ENCODE peak calls at places on chromosomes 7 and 10, in eight cellular contexts. R is iPS DF 6.9, X is A673, T is Caco-2, Q is K562, S is astrocyte, N is fibroblast of pulmonary artery, P is right lobe of liver. J is an unnamed sample.
A peak's percentile ranks its signal among the peaks of the same experiment; 100 is the strongest.

GRCh38 chr7:134660961-134661376 is 14.3 kb downstream of the BPGM start:
- DNase-seq in N (peak; percentile 69), Q (no peak), X (no peak), S (peak; percentile 88), P (no peak), R (no peak), T (no peak), J (no peak)

GRCh38 chr10:44926771-44927751 is 15.9 kb downstream of the TMEM72 start:
- DNase-seq in R (no peak), Q (no peak), X (no peak), N (peak; percentile 51), S (peak; percentile 39), T (peak; percentile 37), P (peak; percentile 84), J (peak; percentile 83)

GRCh38 chr7:133540096-133540860 is 287.4 kb downstream of the EXOC4 start:
- DNase-seq in P (no peak), X (no peak), Q (no peak), R (no peak), T (no peak), N (no peak), S (no peak), J (no peak)

GRCh38 chr7:136074840-136075239 is 97.7 kb upstream of the MTPN start:
- DNase-seq in R (no peak), S (no peak), T (no peak), Q (no peak), X (no peak), N (peak; percentile 20), P (no peak), J (no peak)

GRCh38 chr10:83273035-83273434 is 866.3 kb upstream of the GHITM start:
- DNase-seq in Q (no peak), X (no peak), T (no peak), R (no peak), S (no peak), P (no peak), N (no peak), J (no peak)

GRCh38 chr10:61187601-61188000 is 243.6 kb upstream of the RHOBTB1 start:
- DNase-seq in Q (no peak), R (no peak), S (no peak), X (no peak), P (no peak), T (no peak), N (no peak), J (no peak)

GRCh38 chr10:128563387-128563786 is 437.2 kb upstream of the MKI67 start:
- DNase-seq in R (no peak), T (no peak), N (no peak), P (no peak), X (no peak), Q (no peak), S (no peak), J (no peak)

GRCh38 chr10:103917326-103918052 is 495 bp downstream of the STN1 start:
- DNase-seq in T (peak; percentile 52), R (no peak), X (no peak), S (peak; percentile 37), Q (no peak), N (no peak), P (peak; percentile 72), J (no peak)

GRCh38 chr7:68911754-68912153 is 686.5 kb upstream of the AUTS2 start:
- DNase-seq in R (no peak), S (no peak), N (no peak), X (no peak), P (no peak), T (no peak), Q (no peak), J (no peak)

GRCh38 chr10:121368347-121369025 is 229.8 kb downstream of the FGFR2 start:
- DNase-seq in Q (no peak), X (no peak), P (no peak), S (no peak), T (peak; percentile 81), N (no peak), R (no peak), J (no peak)

GRCh38 chr10:4254101-4254994 is 469.3 kb upstream of the KLF6 start:
- DNase-seq in R (no peak), Q (no peak), S (peak; percentile 96), P (no peak), N (peak; percentile 92), X (peak; percentile 29), T (no peak), J (no peak)

GRCh38 chr10:32340596-32341180 is 6.3 kb downstream of the EPC1 start:
- DNase-seq in T (no peak), Q (no peak), P (no peak), R (no peak), S (no peak), N (no peak), X (no peak), J (no peak)

GRCh38 chr7:88546808-88547207 is 212.7 kb upstream of the ZNF804B start:
- DNase-seq in P (no peak), S (no peak), X (peak; percentile 60), N (peak; percentile 33), Q (peak; percentile 50), T (no peak), R (peak; percentile 37), J (no peak)

GRCh38 chr7:36487756-36488336 is 98.2 kb downstream of the ANLN start:
- DNase-seq in N (peak; percentile 79), P (no peak), T (no peak), S (peak; percentile 23), Q (no peak), R (no peak), X (peak; percentile 67), J (peak; percentile 40)

GRCh38 chr10:96378741-96379140 is 19.9 kb upstream of the OPALIN start:
- DNase-seq in T (no peak), Q (no peak), X (no peak), P (no peak), S (no peak), N (no peak), R (no peak), J (no peak)

GRCh38 chr7:73893342-73894101 is 32.6 kb downstream of the TMEM270 start:
- DNase-seq in T (no peak), Q (no peak), S (peak; percentile 45), R (no peak), X (no peak), P (no peak), N (no peak), J (no peak)

GRCh38 chr7:107989618-107990373 is 13.2 kb downstream of the LAMB1 start:
- DNase-seq in T (no peak), P (no peak), Q (no peak), X (peak; percentile 85), N (peak; percentile 82), S (no peak), R (no peak), J (no peak)

GRCh38 chr7:124188576-124188975 is 155.7 kb upstream of the TMEM229A start:
- DNase-seq in X (no peak), S (no peak), P (no peak), T (no peak), R (no peak), Q (no peak), N (no peak), J (no peak)

GRCh38 chr7:150738092-150739044 is 1.1 kb downstream of the GIMAP5 start:
- DNase-seq in R (no peak), X (no peak), T (no peak), S (no peak), N (no peak), P (no peak), Q (no peak), J (no peak)

GRCh38 chr10:84452006-84452405 is 123.6 kb downstream of the CCSER2 start:
- DNase-seq in N (peak; percentile 32), T (no peak), P (no peak), Q (no peak), S (peak; percentile 36), X (no peak), R (no peak), J (no peak)

GRCh38 chr10:16954280-16955030 is 137.2 kb upstream of the RSU1 start:
- DNase-seq in R (no peak), N (no peak), X (no peak), P (no peak), Q (no peak), T (no peak), S (no peak), J (no peak)

DNA sequence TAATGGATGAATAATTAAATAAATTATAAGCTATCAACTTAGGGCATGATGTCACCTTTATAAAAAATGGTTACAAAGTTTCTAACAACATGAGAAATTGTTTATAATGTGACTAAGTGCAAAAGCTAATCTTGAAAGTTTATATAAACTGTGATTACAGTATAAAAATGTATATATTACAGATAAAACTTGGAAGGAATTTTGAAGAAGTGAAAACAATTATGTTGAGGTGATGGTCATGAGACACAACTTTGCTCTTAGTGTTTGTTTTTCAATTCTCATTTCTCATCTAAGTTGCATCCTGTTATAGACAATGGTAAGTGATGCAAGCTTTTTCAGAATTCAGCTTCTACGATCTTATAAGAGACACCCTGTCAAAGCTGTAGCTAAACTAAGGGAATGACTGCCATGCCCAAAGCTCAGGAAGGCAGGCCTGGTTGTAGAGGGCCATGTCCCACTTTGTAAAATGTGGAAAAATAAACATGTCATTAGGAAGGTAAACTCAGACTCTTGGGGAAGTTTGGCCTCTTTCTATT is 23.9 kb downstream of the MACC1 start:
- DNase-seq in R (no peak), T (no peak), X (no peak), S (peak; percentile 56), N (peak; percentile 52), P (no peak), Q (no peak), J (no peak)
- H3K4me3 ChIP-seq in R (no peak overlapping the region), T (no peak overlapping the region), X (no peak overlapping the region), S (no peak overlapping the region), N (no peak overlapping the region), P (no peak overlapping the region), Q (no peak overlapping the region), J (no peak overlapping the region)

GRCh38 chr7:41573017-41573416 is 129.9 kb downstream of the INHBA start:
- DNase-seq in S (peak; percentile 65), P (no peak), N (peak; percentile 52), X (no peak), T (no peak), Q (no peak), R (no peak), J (no peak)
- H3K4me3 ChIP-seq in S (no peak overlapping the region), P (no peak overlapping the region), N (no peak overlapping the region), X (no peak overlapping the region), T (no peak overlapping the region), Q (no peak overlapping the region), R (no peak overlapping the region), J (no peak overlapping the region)

GRCh38 chr7:1670894-1671875 is 1.1 kb downstream of the ELFN1 start:
- DNase-seq in T (peak; percentile 25), R (no peak), P (peak; percentile 47), N (no peak), Q (no peak), S (no peak), X (no peak), J (no peak)
- H3K4me3 ChIP-seq in T (no peak overlapping the region), R (peak overlapping the region; percentile 61), P (peak overlapping the region; percentile 51), N (no peak overlapping the region), Q (no peak overlapping the region), S (no peak overlapping the region), X (peak overlapping the region; percentile 36), J (no peak overlapping the region)

DNA sequence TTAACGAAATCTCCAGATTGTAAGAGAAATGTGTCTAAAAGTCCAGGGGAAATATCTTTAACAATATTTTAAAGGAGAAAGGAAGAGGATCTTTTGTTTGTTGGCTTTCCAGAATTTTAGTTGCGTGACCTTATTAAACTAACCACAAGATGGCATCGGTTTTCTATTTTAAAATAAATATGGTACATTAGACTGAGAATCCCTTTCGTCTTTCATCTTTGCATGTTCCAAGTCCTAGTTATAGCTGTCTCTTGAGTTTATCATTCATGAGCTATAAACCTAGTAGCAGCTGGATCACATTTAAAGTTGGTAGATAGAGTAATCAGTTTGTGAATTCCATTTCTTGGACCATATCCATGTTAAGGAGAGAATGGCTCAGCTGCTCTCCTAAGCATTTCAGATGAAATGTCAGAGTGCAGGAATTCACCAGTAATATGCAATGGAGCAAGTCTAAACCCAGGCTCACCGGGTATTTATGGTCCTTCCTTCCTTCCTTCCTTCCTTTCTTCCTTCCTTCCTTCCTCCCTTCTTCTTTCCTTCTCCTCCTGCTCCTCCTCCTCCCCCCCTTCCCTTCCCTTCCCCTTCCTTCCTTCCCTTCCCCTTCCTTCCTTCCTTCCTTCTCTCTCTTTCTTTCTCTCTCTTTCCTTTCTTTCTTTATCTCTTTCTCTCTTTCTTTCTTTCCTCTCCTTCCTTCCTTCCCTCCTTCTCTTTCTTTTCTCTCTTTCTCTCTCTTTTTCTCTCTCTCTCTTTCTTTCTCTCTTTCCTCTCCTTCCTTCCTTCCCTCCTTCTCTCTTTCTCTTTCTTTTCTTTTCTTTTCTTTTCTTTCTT is 57.8 kb upstream of the RAB18 start:
- DNase-seq in N (peak; percentile 57), Q (no peak), T (no peak), S (peak; percentile 7), P (no peak), X (peak; percentile 65), R (no peak), J (peak; percentile 19)
- H3K4me3 ChIP-seq in N (no peak overlapping the region), Q (no peak overlapping the region), T (no peak overlapping the region), S (no peak overlapping the region), P (no peak overlapping the region), X (no peak overlapping the region), R (no peak overlapping the region), J (no peak overlapping the region)

J was measured in epithelial cell of proximal tubule.